ENCODE peak calls at places on chromosomes 16 and 17, in ten cellular contexts. One of them, this sample, is unnamed.

GRCh38 chr16:4344659-4345438 is 6.3 kb downstream of the PAM16 start:
- DNase-seq in left ventricle myocardium superior: no peak
- DNase-seq in MV-4-11: no peak
- DNase-seq in AG04449: no peak
- DNase-seq in NCI-H1105: peak
- DNase-seq in H54: no peak
- DNase-seq in colonic mucosa: no peak
- DNase-seq in activated CD4-positive, alpha-beta T cell treated with anti-CD3 and anti-CD28 coated beads for 4 hours: no peak
- DNase-seq in activated T-cell treated with anti-CD3 and anti-CD28 coated beads, Interleukin-2, amount 50 U/mL, for 4 hours: no peak
- DNase-seq in endothelial cell: no peak
- DNase-seq in this sample: peak

GRCh38 chr17:50145532-50146229 is 4.8 kb downstream of the PPP1R9B start:
- DNase-seq in left ventricle myocardium superior: no peak
- DNase-seq in MV-4-11: no peak
- DNase-seq in AG04449: no peak
- DNase-seq in NCI-H1105: no peak
- DNase-seq in H54: no peak
- DNase-seq in colonic mucosa: no peak
- DNase-seq in activated CD4-positive, alpha-beta T cell treated with anti-CD3 and anti-CD28 coated beads for 4 hours: no peak
- DNase-seq in activated T-cell treated with anti-CD3 and anti-CD28 coated beads, Interleukin-2, amount 50 U/mL, for 4 hours: no peak
- DNase-seq in endothelial cell: no peak
- DNase-seq in this sample: no peak

GRCh38 chr16:6363891-6364607 is 968.6 kb upstream of the RBFOX1 start:
- DNase-seq in left ventricle myocardium superior: no peak
- DNase-seq in MV-4-11: no peak
- DNase-seq in AG04449: no peak
- DNase-seq in NCI-H1105: no peak
- DNase-seq in H54: no peak
- DNase-seq in colonic mucosa: no peak
- DNase-seq in activated CD4-positive, alpha-beta T cell treated with anti-CD3 and anti-CD28 coated beads for 4 hours: no peak
- DNase-seq in activated T-cell treated with anti-CD3 and anti-CD28 coated beads, Interleukin-2, amount 50 U/mL, for 4 hours: no peak
- DNase-seq in endothelial cell: no peak
- DNase-seq in this sample: no peak

GRCh38 chr17:82490512-82491195 is 28.9 kb upstream of the FOXK2 start:
- DNase-seq in left ventricle myocardium superior: no peak
- DNase-seq in MV-4-11: no peak
- DNase-seq in AG04449: no peak
- DNase-seq in NCI-H1105: no peak
- DNase-seq in H54: no peak
- DNase-seq in colonic mucosa: no peak
- DNase-seq in activated CD4-positive, alpha-beta T cell treated with anti-CD3 and anti-CD28 coated beads for 4 hours: no peak
- DNase-seq in activated T-cell treated with anti-CD3 and anti-CD28 coated beads, Interleukin-2, amount 50 U/mL, for 4 hours: no peak
- DNase-seq in endothelial cell: no peak
- DNase-seq in this sample: no peak

GRCh38 chr17:3761918-3762380 is 38.2 kb downstream of the HASPIN start:
- DNase-seq in left ventricle myocardium superior: no peak
- DNase-seq in MV-4-11: no peak
- DNase-seq in AG04449: no peak
- DNase-seq in NCI-H1105: no peak
- DNase-seq in H54: no peak
- DNase-seq in colonic mucosa: no peak
- DNase-seq in activated CD4-positive, alpha-beta T cell treated with anti-CD3 and anti-CD28 coated beads for 4 hours: no peak
- DNase-seq in activated T-cell treated with anti-CD3 and anti-CD28 coated beads, Interleukin-2, amount 50 U/mL, for 4 hours: no peak
- DNase-seq in endothelial cell: no peak
- DNase-seq in this sample: no peak

GRCh38 chr17:17116406-17116805 is 74.1 kb downstream of the MPRIP start:
- DNase-seq in left ventricle myocardium superior: no peak
- DNase-seq in MV-4-11: no peak
- DNase-seq in AG04449: no peak
- DNase-seq in NCI-H1105: no peak
- DNase-seq in H54: no peak
- DNase-seq in colonic mucosa: no peak
- DNase-seq in activated CD4-positive, alpha-beta T cell treated with anti-CD3 and anti-CD28 coated beads for 4 hours: no peak
- DNase-seq in activated T-cell treated with anti-CD3 and anti-CD28 coated beads, Interleukin-2, amount 50 U/mL, for 4 hours: no peak
- DNase-seq in endothelial cell: no peak
- DNase-seq in this sample: no peak

GRCh38 chr17:50176559-50177471 is 11.0 kb downstream of the SGCA start:
- DNase-seq in left ventricle myocardium superior: no peak
- DNase-seq in MV-4-11: no peak
- DNase-seq in AG04449: no peak
- DNase-seq in NCI-H1105: no peak
- DNase-seq in H54: no peak
- DNase-seq in colonic mucosa: no peak
- DNase-seq in activated CD4-positive, alpha-beta T cell treated with anti-CD3 and anti-CD28 coated beads for 4 hours: no peak
- DNase-seq in activated T-cell treated with anti-CD3 and anti-CD28 coated beads, Interleukin-2, amount 50 U/mL, for 4 hours: no peak
- DNase-seq in endothelial cell: no peak
- DNase-seq in this sample: no peak

GRCh38 chr17:81408049-81408448 is 12.8 kb downstream of the BAHCC1 start:
- DNase-seq in left ventricle myocardium superior: no peak
- DNase-seq in MV-4-11: no peak
- DNase-seq in AG04449: no peak
- DNase-seq in NCI-H1105: no peak
- DNase-seq in H54: no peak
- DNase-seq in colonic mucosa: no peak
- DNase-seq in activated CD4-positive, alpha-beta T cell treated with anti-CD3 and anti-CD28 coated beads for 4 hours: no peak
- DNase-seq in activated T-cell treated with anti-CD3 and anti-CD28 coated beads, Interleukin-2, amount 50 U/mL, for 4 hours: no peak
- DNase-seq in endothelial cell: no peak
- DNase-seq in this sample: no peak

GRCh38 chr16:745739-746138 is 4.9 kb upstream of the CIAO3 start:
- DNase-seq in left ventricle myocardium superior: no peak
- DNase-seq in MV-4-11: no peak
- DNase-seq in AG04449: no peak
- DNase-seq in NCI-H1105: no peak
- DNase-seq in H54: no peak
- DNase-seq in colonic mucosa: no peak
- DNase-seq in activated CD4-positive, alpha-beta T cell treated with anti-CD3 and anti-CD28 coated beads for 4 hours: no peak
- DNase-seq in activated T-cell treated with anti-CD3 and anti-CD28 coated beads, Interleukin-2, amount 50 U/mL, for 4 hours: no peak
- DNase-seq in endothelial cell: peak
- DNase-seq in this sample: peak

GRCh38 chr16:4158143-4159093 is 42.2 kb upstream of the ADCY9 start:
- DNase-seq in left ventricle myocardium superior: no peak
- DNase-seq in MV-4-11: no peak
- DNase-seq in AG04449: no peak
- DNase-seq in NCI-H1105: no peak
- DNase-seq in H54: no peak
- DNase-seq in colonic mucosa: no peak
- DNase-seq in activated CD4-positive, alpha-beta T cell treated with anti-CD3 and anti-CD28 coated beads for 4 hours: no peak
- DNase-seq in activated T-cell treated with anti-CD3 and anti-CD28 coated beads, Interleukin-2, amount 50 U/mL, for 4 hours: no peak
- DNase-seq in endothelial cell: no peak
- DNase-seq in this sample: no peak

GRCh38 chr16:718922-719321 is 2.0 kb upstream of the ANTKMT start:
- DNase-seq in left ventricle myocardium superior: no peak
- DNase-seq in MV-4-11: no peak
- DNase-seq in AG04449: no peak
- DNase-seq in NCI-H1105: no peak
- DNase-seq in H54: no peak
- DNase-seq in colonic mucosa: peak
- DNase-seq in activated CD4-positive, alpha-beta T cell treated with anti-CD3 and anti-CD28 coated beads for 4 hours: no peak
- DNase-seq in activated T-cell treated with anti-CD3 and anti-CD28 coated beads, Interleukin-2, amount 50 U/mL, for 4 hours: no peak
- DNase-seq in endothelial cell: no peak
- DNase-seq in this sample: no peak

GRCh38 chr17:15377200-15377599 is 35.8 kb upstream of the TEKT3 start:
- DNase-seq in left ventricle myocardium superior: no peak
- DNase-seq in MV-4-11: no peak
- DNase-seq in AG04449: peak
- DNase-seq in NCI-H1105: no peak
- DNase-seq in H54: peak
- DNase-seq in colonic mucosa: no peak
- DNase-seq in activated CD4-positive, alpha-beta T cell treated with anti-CD3 and anti-CD28 coated beads for 4 hours: no peak
- DNase-seq in activated T-cell treated with anti-CD3 and anti-CD28 coated beads, Interleukin-2, amount 50 U/mL, for 4 hours: no peak
- DNase-seq in endothelial cell: no peak
- DNase-seq in this sample: no peak

GRCh38 chr17:72434581-72434980 is 313.8 kb downstream of the SOX9 start:
- DNase-seq in left ventricle myocardium superior: no peak
- DNase-seq in MV-4-11: no peak
- DNase-seq in AG04449: no peak
- DNase-seq in NCI-H1105: no peak
- DNase-seq in H54: no peak
- DNase-seq in colonic mucosa: no peak
- DNase-seq in activated CD4-positive, alpha-beta T cell treated with anti-CD3 and anti-CD28 coated beads for 4 hours: no peak
- DNase-seq in activated T-cell treated with anti-CD3 and anti-CD28 coated beads, Interleukin-2, amount 50 U/mL, for 4 hours: no peak
- DNase-seq in endothelial cell: no peak
- DNase-seq in this sample: no peak

GRCh38 chr17:79425686-79426085 is 185.2 kb downstream of the RBFOX3 start:
- DNase-seq in left ventricle myocardium superior: no peak
- DNase-seq in MV-4-11: no peak
- DNase-seq in AG04449: no peak
- DNase-seq in NCI-H1105: no peak
- DNase-seq in H54: no peak
- DNase-seq in colonic mucosa: no peak
- DNase-seq in activated CD4-positive, alpha-beta T cell treated with anti-CD3 and anti-CD28 coated beads for 4 hours: no peak
- DNase-seq in activated T-cell treated with anti-CD3 and anti-CD28 coated beads, Interleukin-2, amount 50 U/mL, for 4 hours: no peak
- DNase-seq in endothelial cell: no peak
- DNase-seq in this sample: no peak

This sample was measured in thyroid gland.